ENCODE peak calls at places on chromosomes 2 and 18, in four cellular contexts. K, T, J and F are unnamed samples.

GRCh38 chr2:8502316-8502715 is 179.5 kb upstream of the ID2 start:
- DNase-seq in K (no peak), T (no peak), J (no peak), F (no peak)

GRCh38 chr2:111642576-111643327 is 241.2 kb downstream of the ANAPC1 start:
- DNase-seq in K (no peak), T (no peak), J (no peak), F (no peak)

GRCh38 chr2:121721926-121722325 is 14.7 kb downstream of the NIFK start:
- DNase-seq in K (no peak), T (peak), J (no peak), F (no peak)

GRCh38 chr2:135850811-135851668 is 14.1 kb upstream of the LCT start:
- DNase-seq in K (no peak), T (no peak), J (no peak), F (no peak)

GRCh38 chr2:241870611-241871537 is 1.3 kb downstream of the RTP5 start:
- DNase-seq in K (no peak), T (no peak), J (no peak), F (no peak)

GRCh38 chr2:173058097-173058496 is 17.5 kb upstream of the MAP3K20 start:
- DNase-seq in K (no peak), T (no peak), J (no peak), F (no peak)

GRCh38 chr18:63395503-63395902 is 26.8 kb downstream of the VPS4B start:
- DNase-seq in K (no peak), T (no peak), J (no peak), F (no peak)

GRCh38 chr2:190592831-190593230 is 56.1 kb upstream of the NAB1 start:
- DNase-seq in K (no peak), T (no peak), J (no peak), F (no peak)

GRCh38 chr18:11149441-11150270 is at the start of gene PIEZO2:
- DNase-seq in K (peak), T (peak), J (no peak), F (no peak)

GRCh38 chr2:1510184-1510583 is 96.9 kb downstream of the TPO start:
- DNase-seq in K (no peak), T (no peak), J (no peak), F (peak)

GRCh38 chr2:16773080-16773713 is 107.6 kb upstream of the CYRIA start:
- DNase-seq in K (peak), T (no peak), J (peak), F (no peak)

GRCh38 chr2:201643216-201643651 is at the start of gene TMEM237:
- DNase-seq in K (peak), T (peak), J (peak), F (peak)

GRCh38 chr2:116467243-116467642 is 1347.2 kb upstream of the DDX18 start:
- DNase-seq in K (no peak), T (no peak), J (no peak), F (no peak)

GRCh38 chr18:61714421-61714820 is 178.4 kb downstream of the RNF152 start:
- DNase-seq in K (no peak), T (no peak), J (no peak), F (no peak)

GRCh38 chr2:36485521-36485920 is 112.4 kb downstream of the FEZ2 start:
- DNase-seq in K (no peak), T (no peak), J (no peak), F (no peak)

GRCh38 chr18:62611395-62612241 is 88.8 kb downstream of the ZCCHC2 start:
- DNase-seq in K (peak), T (peak), J (no peak), F (no peak)

GRCh38 chr2:20855456-20855855 is 32.6 kb upstream of the LDAH start:
- DNase-seq in K (no peak), T (no peak), J (no peak), F (no peak)

GRCh38 chr2:200349868-200350267 is 43.4 kb downstream of the SPATS2L start:
- DNase-seq in K (no peak), T (no peak), J (no peak), F (no peak)

GRCh38 chr2:63189026-63189425 is 138.4 kb downstream of the OTX1 start:
- DNase-seq in K (peak), T (no peak), J (peak), F (no peak)

GRCh38 chr2:226180485-226180884 is 619.1 kb downstream of the IRS1 start:
- DNase-seq in K (no peak), T (no peak), J (no peak), F (no peak)

GRCh38 chr2:127599211-127599610 is 46.7 kb upstream of the GPR17 start:
- DNase-seq in K (no peak), T (no peak), J (no peak), F (no peak)

GRCh38 chr2:43065871-43066270 is 160.5 kb downstream of the ZFP36L2 start:
- DNase-seq in K (no peak), T (peak), J (no peak), F (no peak)

GRCh38 chr2:23436346-23437099 is 51.5 kb downstream of the KLHL29 start:
- DNase-seq in K (peak), T (peak), J (no peak), F (no peak)

GRCh38 chr2:122203523-122203922 is 448.1 kb downstream of the TSN start:
- DNase-seq in K (no peak), T (no peak), J (no peak), F (no peak)

GRCh38 chr2:2270808-2271415 is 60.2 kb downstream of the MYT1L start:
- DNase-seq in K (no peak), T (no peak), J (no peak), F (no peak)

GRCh38 chr18:49355028-49355427 is 105.4 kb downstream of the DYM start:
- DNase-seq in K (no peak), T (no peak), J (no peak), F (no peak)

GRCh38 chr2:26100384-26100783 is 66.5 kb downstream of the RAB10 start:
- DNase-seq in K (no peak), T (no peak), J (no peak), F (no peak)

GRCh38 chr2:27494944-27495554 is at the start of gene FNDC4:
- DNase-seq in K (peak), T (peak), J (no peak), F (no peak)

GRCh38 chr2:97734061-97734912 is 20.9 kb downstream of the ZAP70 start:
- DNase-seq in K (no peak), T (peak), J (no peak), F (peak)

GRCh38 chr2:148936857-148937450 is 61.9 kb downstream of the KIF5C start:
- DNase-seq in K (no peak), T (no peak), J (peak), F (no peak)

GRCh38 chr18:74745658-74746403 is 148.2 kb downstream of the ZNF407 start:
- DNase-seq in K (no peak), T (no peak), J (no peak), F (peak)

GRCh38 chr2:44753552-44754285 is 187.8 kb upstream of the SIX3 start:
- DNase-seq in K (no peak), T (no peak), J (no peak), F (no peak)

GRCh38 chr2:73076701-73077423 is 5.3 kb upstream of the SFXN5 start:
- DNase-seq in K (no peak), T (peak), J (no peak), F (no peak)

GRCh38 chr2:127695491-127696472 is 5.5 kb upstream of the SFT2D3 start:
- DNase-seq in K (peak), T (peak), J (no peak), F (no peak)

GRCh38 chr2:97714084-97714949 is 941 bp downstream of the ZAP70 start:
- DNase-seq in K (no peak), T (peak), J (no peak), F (no peak)

GRCh38 chr2:29628882-29629281 is 292.5 kb downstream of the ALK start:
- DNase-seq in K (no peak), T (no peak), J (no peak), F (no peak)

GRCh38 chr2:201118957-201119848 is 3.2 kb downstream of the CFLAR start:
- DNase-seq in K (peak), T (no peak), J (peak), F (no peak)

GRCh38 chr2:217316743-217317142 is 456.9 kb upstream of the TNP1 start:
- DNase-seq in K (no peak), T (no peak), J (peak), F (no peak)

GRCh38 chr2:222615320-222615719 is 40.6 kb downstream of the FARSB start:
- DNase-seq in K (no peak), T (no peak), J (no peak), F (no peak)

DNA sequence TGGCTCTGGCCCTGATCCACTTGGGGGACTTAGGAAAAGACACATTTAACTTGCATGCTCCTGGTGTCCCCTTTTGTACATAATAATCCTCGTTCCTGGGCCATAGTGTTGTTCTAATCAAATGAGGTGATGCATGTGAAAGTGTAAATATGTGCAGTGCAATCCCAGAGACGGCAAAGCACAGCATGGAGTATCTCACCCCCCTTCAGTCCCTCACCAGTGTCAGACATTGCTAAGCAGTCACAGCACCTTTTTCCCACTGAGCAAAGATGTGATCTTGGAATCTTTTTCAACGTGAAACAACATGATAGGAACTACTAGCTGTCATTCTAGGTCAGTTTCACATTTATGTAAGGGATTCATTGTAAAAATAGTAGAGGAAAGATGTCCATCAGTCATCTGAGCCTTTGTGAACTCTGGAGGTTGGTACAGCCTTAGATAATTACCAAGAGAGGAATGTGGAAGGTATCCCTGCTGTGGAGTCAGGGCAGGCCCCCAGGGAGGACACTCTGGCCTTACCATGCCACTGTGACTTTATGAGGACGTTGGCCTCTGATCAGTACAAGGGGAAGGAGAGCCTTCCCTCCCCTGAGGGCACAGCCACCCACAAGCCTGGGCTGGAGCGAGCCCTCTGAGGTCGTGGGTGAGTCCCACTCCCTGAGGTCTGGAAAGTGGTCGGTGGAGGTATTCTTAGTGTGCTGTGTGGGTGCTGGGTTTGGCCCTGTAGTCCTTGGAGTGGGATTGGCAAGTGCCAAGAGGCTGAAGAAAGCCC is 91.8 kb downstream of the STPG4 start:
- DNase-seq in K (no peak), T (peak), J (no peak), F (no peak)
- H3K27ac ChIP-seq in K (no peak), T (peak), J (no peak), F (no peak)

GRCh38 chr2:207353836-207354235 is 175.9 kb upstream of the CREB1 start:
- DNase-seq in K (no peak), T (no peak), J (no peak), F (no peak)

GRCh38 chr2:207356604-207357003 is 173.2 kb upstream of the CREB1 start:
- DNase-seq in K (no peak), T (no peak), J (no peak), F (no peak)

GRCh38 chr2:207351171-207351570 is 178.6 kb upstream of the CREB1 start:
- DNase-seq in K (no peak), T (no peak), J (no peak), F (no peak)

GRCh38 chr2:207354466-207354865 is 175.3 kb upstream of the CREB1 start:
- DNase-seq in K (no peak), T (no peak), J (no peak), F (no peak)

DNA sequence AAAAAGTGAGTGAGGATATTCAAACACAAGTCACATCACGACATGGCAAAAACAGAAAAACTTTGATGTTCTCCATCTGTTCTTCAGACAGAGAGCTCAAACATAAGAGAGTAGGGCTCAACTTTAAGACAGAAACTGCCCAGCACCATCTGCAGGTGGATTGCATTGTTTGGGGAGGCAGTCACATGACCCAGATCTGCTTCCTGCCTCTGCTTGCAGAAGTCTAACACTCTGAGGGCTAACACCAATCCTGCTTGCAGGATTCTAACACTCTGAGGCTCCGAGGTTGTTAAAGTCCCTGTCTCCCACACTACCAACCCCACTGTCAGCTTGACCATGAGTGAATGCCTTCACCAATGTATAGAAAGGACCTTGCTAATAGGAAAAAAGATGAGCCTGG is 176.8 kb upstream of the CREB1 start:
- DNase-seq in K (peak), T (no peak), J (peak), F (no peak)
- H3K27ac ChIP-seq in K (no peak), T (no peak), J (no peak), F (no peak)

GRCh38 chr2:84891355-84892010 is 10.6 kb upstream of the TRABD2A start:
- DNase-seq in K (no peak), T (no peak), J (no peak), F (no peak)

GRCh38 chr2:84888401-84889276 is 7.8 kb upstream of the TRABD2A start:
- DNase-seq in K (no peak), T (no peak), J (peak), F (no peak)

GRCh38 chr2:84886791-84887190 is 5.9 kb upstream of the TRABD2A start:
- DNase-seq in K (no peak), T (no peak), J (no peak), F (no peak)

GRCh38 chr2:84885111-84885510 is 4.2 kb upstream of the TRABD2A start:
- DNase-seq in K (no peak), T (no peak), J (no peak), F (no peak)

GRCh38 chr2:84889332-84889731 is 8.4 kb upstream of the TRABD2A start:
- DNase-seq in K (no peak), T (no peak), J (no peak), F (no peak)
- H3K27ac ChIP-seq in K (no peak), T (no peak), J (peak), F (no peak)

GRCh38 chr18:7940976-7941375 is 373.9 kb downstream of the PTPRM start:
- DNase-seq in K (no peak), T (no peak), J (no peak), F (no peak)

GRCh38 chr18:7941533-7941932 is 374.4 kb downstream of the PTPRM start:
- DNase-seq in K (no peak), T (no peak), J (no peak), F (no peak)

GRCh38 chr18:7946724-7947377 is 379.7 kb downstream of the PTPRM start:
- DNase-seq in K (peak), T (no peak), J (no peak), F (no peak)

GRCh38 chr18:7950380-7951143 is 383.4 kb downstream of the PTPRM start:
- DNase-seq in K (no peak), T (no peak), J (no peak), F (no peak)

DNA sequence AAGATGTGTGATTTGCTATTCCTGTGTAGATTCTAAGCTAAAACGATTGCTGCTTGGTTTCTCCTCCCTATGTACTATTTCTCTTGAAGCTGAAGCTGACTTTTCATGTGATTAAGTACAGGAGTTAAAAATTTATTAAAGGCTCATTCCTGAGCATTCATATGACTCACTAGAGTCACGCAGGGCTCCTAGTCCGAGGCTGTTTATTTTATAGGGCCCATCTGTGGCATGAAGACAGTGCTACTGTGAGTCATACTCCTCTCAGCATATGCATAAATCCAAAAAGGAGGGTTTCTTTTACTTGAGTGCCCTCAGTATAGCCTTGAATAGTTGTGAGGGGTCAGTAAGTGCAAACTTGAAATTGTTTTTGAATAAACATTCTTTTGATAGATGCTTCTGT is 378.8 kb downstream of the PTPRM start:
- DNase-seq in K (no peak), T (no peak), J (no peak), F (no peak)
- H3K27ac ChIP-seq in K (no peak), T (no peak), J (no peak), F (peak)

GRCh38 chr2:101003278-101003775 is 1.2 kb downstream of the RPL31 start:
- DNase-seq in K (no peak), T (no peak), J (no peak), F (no peak)
- H3K27ac ChIP-seq in K (peak), T (peak), J (peak), F (peak)

DNA sequence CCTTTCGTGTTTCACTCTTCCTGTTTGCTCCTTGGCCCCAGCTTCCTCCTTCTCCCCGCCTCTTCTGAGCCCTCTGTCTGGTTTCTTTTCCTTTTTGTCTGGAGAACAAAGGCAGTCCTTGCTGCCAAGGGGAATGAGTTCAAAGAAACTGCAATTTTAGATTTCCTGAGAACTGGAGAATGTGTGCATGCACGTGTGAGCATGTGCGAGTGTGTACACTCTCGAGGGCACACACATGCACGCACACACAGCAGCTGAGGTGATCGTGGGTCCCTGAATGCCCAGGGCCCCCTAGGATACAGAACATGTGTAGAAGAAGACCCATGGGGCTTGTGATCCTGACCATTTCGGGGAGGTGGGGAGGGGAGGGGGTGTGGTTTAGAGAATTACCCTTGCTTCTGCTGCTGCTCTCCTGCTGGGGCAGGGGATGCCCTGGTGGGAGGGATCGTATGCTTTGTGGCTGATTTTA is 151.8 kb downstream of the DYSF start:
- DNase-seq in K (no peak), T (peak), J (no peak), F (peak)
- H3K27ac ChIP-seq in K (no peak), T (no peak), J (no peak), F (no peak)

GRCh38 chr18:36127866-36128845 is 984 bp downstream of the SLC39A6 start:
- DNase-seq in K (peak), T (no peak), J (no peak), F (no peak)
- H3K27ac ChIP-seq in K (no peak), T (no peak), J (peak), F (peak)